ENCODE peak calls at places on chromosomes 11 and 22, in five cellular contexts. One of them, this sample, is unnamed.

GRCh38 chr22:39316440-39317083 is 2.9 kb downstream of the RPL3 start:
- DNase-seq in pancreas: peak; percentile 84
- DNase-seq in esophagus squamous epithelium: no peak
- DNase-seq in A549: peak; percentile 86
- DNase-seq in lower leg skin: peak; percentile 75
- DNase-seq in this sample: peak; percentile 93

GRCh38 chr11:17683378-17684161 is 35.8 kb upstream of the MYOD1 start:
- DNase-seq in esophagus squamous epithelium: no peak
- DNase-seq in pancreas: no peak
- DNase-seq in lower leg skin: no peak
- DNase-seq in A549: peak; percentile 58
- DNase-seq in this sample: peak; percentile 48

GRCh38 chr11:121105063-121105480 is 4.0 kb downstream of the TECTA start:
- DNase-seq in esophagus squamous epithelium: no peak
- DNase-seq in lower leg skin: peak; percentile 53
- DNase-seq in A549: no peak
- DNase-seq in pancreas: no peak
- DNase-seq in this sample: no peak

GRCh38 chr11:72245232-72245816 is 1.3 kb upstream of the PHOX2A start:
- DNase-seq in pancreas: no peak
- DNase-seq in A549: no peak
- DNase-seq in esophagus squamous epithelium: no peak
- DNase-seq in lower leg skin: no peak
- DNase-seq in this sample: no peak

GRCh38 chr11:122882809-122883681 is 486 bp downstream of the JHY start:
- DNase-seq in esophagus squamous epithelium: no peak
- DNase-seq in lower leg skin: peak; percentile 23
- DNase-seq in A549: peak; percentile 67
- DNase-seq in pancreas: peak; percentile 65
- DNase-seq in this sample: peak; percentile 42

GRCh38 chr11:121482231-121483129 is 29.7 kb upstream of the SORL1-AS1 start:
- DNase-seq in pancreas: no peak
- DNase-seq in lower leg skin: no peak
- DNase-seq in A549: no peak
- DNase-seq in esophagus squamous epithelium: no peak
- DNase-seq in this sample: peak; percentile 28

GRCh38 chr11:115672999-115673411 is 168.8 kb upstream of the CADM1 start:
- DNase-seq in pancreas: no peak
- DNase-seq in A549: no peak
- DNase-seq in esophagus squamous epithelium: no peak
- DNase-seq in lower leg skin: peak; percentile 42
- DNase-seq in this sample: no peak

GRCh38 chr11:74713686-74714085 is 17.5 kb downstream of the CHRDL2 start:
- DNase-seq in esophagus squamous epithelium: no peak
- DNase-seq in A549: no peak
- DNase-seq in pancreas: no peak
- DNase-seq in lower leg skin: no peak
- DNase-seq in this sample: no peak

GRCh38 chr11:11975201-11976092 is 33.0 kb downstream of the DKK3 start:
- DNase-seq in pancreas: no peak
- DNase-seq in lower leg skin: no peak
- DNase-seq in esophagus squamous epithelium: no peak
- DNase-seq in A549: no peak
- DNase-seq in this sample: peak; percentile 17

GRCh38 chr11:127108838-127109237 is 108.3 kb upstream of the KIRREL3 start:
- DNase-seq in pancreas: no peak
- DNase-seq in lower leg skin: no peak
- DNase-seq in A549: no peak
- DNase-seq in esophagus squamous epithelium: no peak
- DNase-seq in this sample: no peak

GRCh38 chr22:25027959-25028840 is 75.7 kb downstream of the KIAA1671 start:
- DNase-seq in pancreas: no peak
- DNase-seq in A549: peak; percentile 59
- DNase-seq in lower leg skin: no peak
- DNase-seq in esophagus squamous epithelium: no peak
- DNase-seq in this sample: peak; percentile 48

GRCh38 chr11:27783701-27784355 is 83.6 kb upstream of the BDNF start:
- DNase-seq in A549: no peak
- DNase-seq in lower leg skin: no peak
- DNase-seq in pancreas: no peak
- DNase-seq in esophagus squamous epithelium: no peak
- DNase-seq in this sample: no peak

GRCh38 chr22:35367331-35367886 is 13.5 kb upstream of the HMOX1 start:
- DNase-seq in A549: no peak
- DNase-seq in pancreas: no peak
- DNase-seq in lower leg skin: no peak
- DNase-seq in esophagus squamous epithelium: no peak
- DNase-seq in this sample: no peak
- TF ChIP-seq CTCF in A549: no peak
- TF ChIP-seq CTCF in pancreas: no peak
- TF ChIP-seq CTCF in lower leg skin: no peak
- TF ChIP-seq CTCF in esophagus squamous epithelium: no peak
- TF ChIP-seq CTCF in this sample: no peak

GRCh38 chr22:50516891-50517290 is 8.5 kb downstream of the SCO2 start:
- DNase-seq in pancreas: no peak
- DNase-seq in esophagus squamous epithelium: no peak
- DNase-seq in lower leg skin: no peak
- DNase-seq in A549: no peak
- DNase-seq in this sample: no peak
- H3K4me3 ChIP-seq in pancreas: no peak overlapping the region
- H3K4me3 ChIP-seq in esophagus squamous epithelium: no peak overlapping the region
- H3K4me3 ChIP-seq in lower leg skin: no peak overlapping the region
- H3K4me3 ChIP-seq in A549: no peak overlapping the region
- H3K4me3 ChIP-seq in this sample: no peak overlapping the region

DNA sequence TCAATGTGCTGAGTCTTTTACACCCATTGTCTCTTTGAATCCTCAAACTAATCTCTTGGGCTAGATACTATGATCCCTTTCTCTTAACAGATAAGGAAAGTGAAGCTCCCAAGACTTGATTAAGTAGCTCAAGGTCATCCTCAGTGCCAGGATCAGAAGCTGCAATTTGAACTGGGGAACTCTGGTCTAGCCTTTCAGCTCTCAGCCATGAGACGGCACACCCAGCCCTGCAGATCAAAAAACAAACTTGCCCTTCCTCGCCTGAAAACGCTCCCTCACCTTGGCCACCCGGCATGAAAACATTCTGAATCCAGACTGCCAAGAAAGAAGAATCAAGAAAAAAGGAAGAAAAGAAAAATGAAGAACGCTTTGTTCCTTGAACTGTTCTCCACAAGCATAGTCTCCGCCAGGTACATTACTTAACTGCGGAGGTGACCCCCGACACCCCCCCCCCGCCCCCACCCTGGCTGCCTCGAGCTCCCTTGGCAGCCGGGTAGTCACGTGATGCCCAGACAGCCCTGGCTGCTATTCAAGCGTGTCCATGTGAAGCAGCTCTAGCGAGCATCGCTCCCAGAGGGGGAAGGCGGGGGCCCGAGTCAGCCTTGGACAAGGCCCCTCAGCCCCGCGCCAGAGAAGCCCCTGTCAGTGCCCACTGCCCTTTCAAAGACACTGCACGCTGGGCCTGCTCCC is 451.2 kb downstream of the MIAT start:
- DNase-seq in A549: peak; percentile 45
- DNase-seq in esophagus squamous epithelium: no peak
- DNase-seq in lower leg skin: no peak
- DNase-seq in pancreas: peak; percentile 65
- DNase-seq in this sample: peak; percentile 28
- TF ChIP-seq CTCF in A549: no peak
- TF ChIP-seq CTCF in esophagus squamous epithelium: no peak
- TF ChIP-seq CTCF in lower leg skin: no peak
- TF ChIP-seq CTCF in pancreas: no peak
- TF ChIP-seq CTCF in this sample: no peak

GRCh38 chr22:49948573-49948957 is 12.0 kb upstream of the PIM3 start:
- DNase-seq in esophagus squamous epithelium: no peak
- DNase-seq in A549: no peak
- DNase-seq in lower leg skin: no peak
- DNase-seq in pancreas: no peak
- DNase-seq in this sample: no peak
- H3K4me3 ChIP-seq in esophagus squamous epithelium: peak overlapping the region; percentile 55
- H3K4me3 ChIP-seq in A549: no peak overlapping the region
- H3K4me3 ChIP-seq in lower leg skin: no peak overlapping the region
- H3K4me3 ChIP-seq in pancreas: peak overlapping the region; percentile 55
- H3K4me3 ChIP-seq in this sample: peak overlapping the region; percentile 8

GRCh38 chr11:45209480-45209879 is 63.0 kb downstream of the PRDM11 start:
- DNase-seq in pancreas: no peak
- DNase-seq in lower leg skin: no peak
- DNase-seq in esophagus squamous epithelium: no peak
- DNase-seq in A549: no peak
- DNase-seq in this sample: no peak

GRCh38 chr11:45210846-45211245 is 64.4 kb downstream of the PRDM11 start:
- DNase-seq in lower leg skin: no peak
- DNase-seq in pancreas: no peak
- DNase-seq in esophagus squamous epithelium: no peak
- DNase-seq in A549: no peak
- DNase-seq in this sample: no peak

GRCh38 chr11:45211732-45212131 is 65.3 kb downstream of the PRDM11 start:
- DNase-seq in lower leg skin: no peak
- DNase-seq in pancreas: no peak
- DNase-seq in A549: no peak
- DNase-seq in esophagus squamous epithelium: no peak
- DNase-seq in this sample: no peak

GRCh38 chr11:45209000-45209399 is 62.6 kb downstream of the PRDM11 start:
- DNase-seq in A549: no peak
- DNase-seq in esophagus squamous epithelium: no peak
- DNase-seq in lower leg skin: no peak
- DNase-seq in pancreas: no peak
- DNase-seq in this sample: no peak

GRCh38 chr11:45209904-45210699 is 63.7 kb downstream of the PRDM11 start:
- DNase-seq in esophagus squamous epithelium: no peak
- DNase-seq in pancreas: no peak
- DNase-seq in A549: no peak
- DNase-seq in lower leg skin: peak; percentile 38
- DNase-seq in this sample: no peak
- TF ChIP-seq CTCF in esophagus squamous epithelium: no peak
- TF ChIP-seq CTCF in pancreas: no peak
- TF ChIP-seq CTCF in A549: no peak
- TF ChIP-seq CTCF in lower leg skin: no peak
- TF ChIP-seq CTCF in this sample: no peak

GRCh38 chr22:49963647-49964026 is 3.1 kb downstream of the PIM3 start:
- DNase-seq in pancreas: peak; percentile 63
- DNase-seq in A549: no peak
- DNase-seq in esophagus squamous epithelium: no peak
- DNase-seq in lower leg skin: peak; percentile 34
- DNase-seq in this sample: no peak

GRCh38 chr22:49965291-49966040 is 4.9 kb downstream of the PIM3 start:
- DNase-seq in esophagus squamous epithelium: no peak
- DNase-seq in A549: no peak
- DNase-seq in lower leg skin: no peak
- DNase-seq in pancreas: peak; percentile 60
- DNase-seq in this sample: no peak

GRCh38 chr22:49962751-49963646 is 2.4 kb downstream of the PIM3 start:
- DNase-seq in esophagus squamous epithelium: no peak
- DNase-seq in pancreas: peak; percentile 72
- DNase-seq in A549: no peak
- DNase-seq in lower leg skin: peak; percentile 29
- DNase-seq in this sample: no peak

GRCh38 chr22:49964493-49965290 is 4.1 kb downstream of the PIM3 start:
- DNase-seq in A549: no peak
- DNase-seq in pancreas: peak; percentile 58
- DNase-seq in lower leg skin: no peak
- DNase-seq in esophagus squamous epithelium: no peak
- DNase-seq in this sample: no peak

DNA sequence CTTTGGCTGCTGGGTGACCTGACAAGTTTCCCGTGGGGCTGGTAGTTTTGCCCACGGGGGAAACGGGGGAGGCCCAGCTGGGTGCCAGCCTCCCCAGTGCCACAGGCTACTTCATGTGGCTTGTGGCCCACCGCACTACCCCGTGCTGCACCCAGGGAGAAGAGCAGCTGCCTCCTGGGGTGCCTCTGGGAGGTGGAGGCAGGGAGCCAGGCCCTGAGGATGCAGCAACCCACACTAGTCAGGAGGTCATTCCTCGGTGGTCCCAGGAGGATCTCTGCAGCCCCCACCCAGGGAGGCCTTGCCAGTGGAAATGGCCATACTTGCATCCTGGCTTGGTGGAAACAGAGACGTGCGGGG is 3.5 kb downstream of the PIM3 start:
- DNase-seq in esophagus squamous epithelium: no peak
- DNase-seq in lower leg skin: peak; percentile 28
- DNase-seq in A549: no peak
- DNase-seq in pancreas: peak; percentile 61
- DNase-seq in this sample: no peak
- H3K4me3 ChIP-seq in esophagus squamous epithelium: peak overlapping the region; percentile 92
- H3K4me3 ChIP-seq in lower leg skin: no peak overlapping the region
- H3K4me3 ChIP-seq in A549: no peak overlapping the region
- H3K4me3 ChIP-seq in pancreas: peak overlapping the region; percentile 94
- H3K4me3 ChIP-seq in this sample: peak overlapping the region; percentile 80

DNA sequence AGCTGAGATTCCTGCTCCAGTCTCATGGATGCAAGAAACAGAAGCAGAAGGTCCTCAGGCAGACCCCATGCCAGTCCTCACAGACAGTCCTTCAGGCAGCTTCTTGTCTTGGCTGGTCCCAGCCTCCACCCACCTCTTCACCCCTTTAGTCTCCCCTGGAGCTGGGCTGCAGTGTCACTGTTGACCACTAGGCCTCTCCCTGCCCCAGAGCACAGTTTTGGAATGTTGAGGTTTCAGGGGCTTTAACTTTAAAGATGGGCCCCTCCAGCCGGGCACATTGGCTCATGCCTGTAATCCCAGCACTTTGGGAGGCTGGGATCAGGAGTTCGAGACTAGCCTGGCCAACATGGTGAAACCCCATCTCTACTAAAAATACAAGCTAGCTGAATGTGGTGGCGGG is 39.5 kb upstream of the GCAT start:
- DNase-seq in lower leg skin: no peak
- DNase-seq in A549: no peak
- DNase-seq in pancreas: no peak
- DNase-seq in esophagus squamous epithelium: no peak
- DNase-seq in this sample: no peak
- TF ChIP-seq CTCF in lower leg skin: no peak
- TF ChIP-seq CTCF in A549: no peak
- TF ChIP-seq CTCF in pancreas: peak; percentile 11
- TF ChIP-seq CTCF in esophagus squamous epithelium: no peak
- TF ChIP-seq CTCF in this sample: peak; percentile 17

DNA sequence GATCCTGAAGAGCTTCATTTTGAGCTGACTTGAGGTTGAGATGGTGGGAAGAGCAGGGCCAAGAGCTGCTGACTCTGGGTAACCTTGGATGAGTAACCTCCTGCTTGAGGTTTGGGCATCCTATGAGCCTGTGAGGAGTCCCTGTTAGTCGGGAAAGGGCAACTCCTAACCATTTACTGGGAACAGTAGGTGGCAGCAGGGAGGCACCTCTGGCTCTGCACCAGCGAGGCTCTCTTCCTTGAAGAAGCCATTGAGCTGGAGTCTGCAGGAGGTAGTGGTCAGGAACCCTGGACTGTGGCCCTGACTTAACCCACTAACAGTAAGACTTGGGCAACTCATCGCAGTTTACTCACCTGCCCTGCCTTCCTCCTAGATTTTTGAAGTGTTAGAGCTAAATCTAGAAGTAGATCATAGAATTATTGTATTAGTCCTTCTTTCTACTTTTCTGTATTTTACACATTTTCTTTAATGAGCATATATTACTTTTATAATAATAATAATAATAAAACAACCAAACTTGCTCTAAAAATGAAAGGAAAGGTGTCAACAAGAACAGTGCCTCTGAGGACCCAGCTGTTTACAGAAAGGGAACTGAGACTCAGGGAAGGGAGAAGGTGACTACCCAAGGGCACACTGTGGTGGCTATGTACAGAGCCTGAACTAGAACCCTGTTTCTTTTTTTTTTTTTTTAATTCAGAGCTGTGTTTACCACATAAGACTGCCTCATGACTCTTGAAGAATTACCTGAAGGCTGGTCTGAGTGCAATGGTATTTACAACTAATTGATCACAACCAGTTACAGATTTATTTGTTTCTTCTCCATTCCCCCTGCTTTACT is 47.5 kb downstream of the MEI1 start:
- DNase-seq in pancreas: peak; percentile 72
- DNase-seq in lower leg skin: peak; percentile 58
- DNase-seq in esophagus squamous epithelium: no peak
- DNase-seq in A549: peak; percentile 78
- DNase-seq in this sample: peak; percentile 83
- H3K4me3 ChIP-seq in pancreas: no peak overlapping the region
- H3K4me3 ChIP-seq in lower leg skin: no peak overlapping the region
- H3K4me3 ChIP-seq in esophagus squamous epithelium: no peak overlapping the region
- H3K4me3 ChIP-seq in A549: no peak overlapping the region
- H3K4me3 ChIP-seq in this sample: no peak overlapping the region

This sample was measured in epithelial cell of esophagus.